ENCODE peak calls at places on chromosomes 4 and X, in four cellular contexts. X is iPS-NIHi11, G is H4, W is HEK293T. Q is an unnamed sample.

GRCh38 chrX:143017272-143017671 is 8.5 kb upstream of the SPANXN4 start:
- DNase-seq in X (no peak), G (no peak), W (no peak), Q (no peak)

GRCh38 chrX:103688949-103689348 is 2.5 kb upstream of the MORF4L2 start:
- DNase-seq in X (no peak), G (peak), W (peak), Q (no peak)

GRCh38 chr4:85555210-85555609 is 80.3 kb downstream of the ARHGAP24 start:
- DNase-seq in X (no peak), G (no peak), W (no peak), Q (no peak)

GRCh38 chrX:109848451-109849050 is 115.5 kb upstream of the ACSL4 start:
- DNase-seq in X (peak), G (no peak), W (no peak), Q (no peak)

GRCh38 chr4:86220137-86220536 is 139.7 kb downstream of the MAPK10 start:
- DNase-seq in X (no peak), G (peak), W (no peak), Q (no peak)

GRCh38 chr4:112213850-112214249 is 17.7 kb upstream of the AP1AR start:
- DNase-seq in X (no peak), G (peak), W (no peak), Q (no peak)

GRCh38 chrX:57417827-57418226 is 131.3 kb downstream of the FAAH2 start:
- DNase-seq in X (no peak), G (no peak), W (no peak), Q (no peak)

GRCh38 chr4:169164669-169165415 is 105.9 kb downstream of the SH3RF1 start:
- DNase-seq in X (no peak), G (no peak), W (no peak), Q (no peak)

GRCh38 chr4:122152699-122153328 is 683 bp downstream of the BLTP1 start:
- DNase-seq in X (peak), G (peak), W (peak), Q (peak)

GRCh38 chr4:55398966-55399365 is 3.2 kb downstream of the TMEM165 start:
- DNase-seq in X (no peak), G (no peak), W (no peak), Q (no peak)

GRCh38 chr4:120718979-120719566 is 203.5 kb downstream of the PRDM5 start:
- DNase-seq in X (peak), G (peak), W (peak), Q (no peak)

GRCh38 chr4:139223682-139224317 is 46.8 kb upstream of the ELF2 start:
- DNase-seq in X (no peak), G (no peak), W (no peak), Q (no peak)

GRCh38 chrX:47358387-47359065 is 11.9 kb upstream of the ZNF157 start:
- DNase-seq in X (no peak), G (no peak), W (no peak), Q (no peak)

GRCh38 chrX:40262641-40263560 is 165.1 kb upstream of the BCOR start:
- DNase-seq in X (no peak), G (peak), W (no peak), Q (no peak)

GRCh38 chr4:41957634-41958033 is 22.4 kb downstream of the TMEM33 start:
- DNase-seq in X (peak), G (peak), W (peak), Q (no peak)

GRCh38 chr4:4477796-4478195 is 64.1 kb downstream of the STX18 start:
- DNase-seq in X (no peak), G (no peak), W (no peak), Q (no peak)

GRCh38 chrX:44344194-44344593 is 722 bp upstream of the EFHC2 start:
- DNase-seq in X (no peak), G (no peak), W (no peak), Q (no peak)